ENCODE peak calls at places on chromosomes 16 and 17, in four cellular contexts. I is hepatocyte; K is nephron progenitor cell; X is CD8-positive, alpha-beta T cell. S is an unnamed sample.

GRCh38 chr17:142102-142661 is 4.8 kb downstream of the SCGB1C2 start:
- DNase-seq in I (no peak), K (no peak), X (no peak), S (peak)

GRCh38 chr17:59356543-59357218 is 25.2 kb downstream of the YPEL2 start:
- DNase-seq in I (no peak), K (no peak), X (no peak), S (no peak)

GRCh38 chr17:69654981-69655581 is 240.6 kb downstream of the MAP2K6 start:
- DNase-seq in I (peak), K (no peak), X (no peak), S (no peak)

GRCh38 chr16:48123104-48123788 is 32.5 kb downstream of the ABCC12 start:
- DNase-seq in I (peak), K (no peak), X (no peak), S (peak)

GRCh38 chr17:73902416-73903181 is 258.4 kb upstream of the SDK2 start:
- DNase-seq in I (peak), K (peak), X (no peak), S (no peak)

GRCh38 chr17:82692268-82692667 is 6.2 kb downstream of the RAB40B start:
- DNase-seq in I (no peak), K (no peak), X (no peak), S (no peak)

GRCh38 chr16:24834459-24835335 is 11.1 kb upstream of the SLC5A11 start:
- DNase-seq in I (peak), K (no peak), X (no peak), S (no peak)

GRCh38 chr16:63324306-63324705 is 1288.1 kb upstream of the CDH8 start:
- DNase-seq in I (no peak), K (no peak), X (no peak), S (no peak)

GRCh38 chr17:80931421-80932265 is 60.0 kb upstream of the CHMP6 start:
- DNase-seq in I (peak), K (no peak), X (no peak), S (no peak)

GRCh38 chr16:54430491-54431030 is 144.0 kb upstream of the IRX3 start:
- DNase-seq in I (peak), K (no peak), X (no peak), S (no peak)

GRCh38 chr16:87243383-87243964 is 73.7 kb downstream of the C16orf95 start:
- DNase-seq in I (no peak), K (no peak), X (no peak), S (no peak)

GRCh38 chr17:70110443-70110880 is 35.4 kb downstream of the KCNJ16 start:
- DNase-seq in I (peak), K (no peak), X (no peak), S (no peak)

GRCh38 chr17:5210853-5211252 is 19.2 kb upstream of the ZNF594 start:
- DNase-seq in I (no peak), K (no peak), X (no peak), S (no peak)

GRCh38 chr17:40903129-40903847 is 18.2 kb upstream of the KRT20 start:
- DNase-seq in I (peak), K (no peak), X (no peak), S (no peak)

GRCh38 chr16:23398987-23399805 is 53.8 kb downstream of the COG7 start:
- DNase-seq in I (no peak), K (peak), X (no peak), S (no peak)

GRCh38 chr17:4248504-4249277 is 15.1 kb downstream of the ANKFY1 start:
- DNase-seq in I (no peak), K (no peak), X (no peak), S (no peak)

GRCh38 chr16:23975293-23975692 is 139.5 kb downstream of the PRKCB start:
- DNase-seq in I (no peak), K (no peak), X (no peak), S (no peak)

GRCh38 chr16:68402748-68403040 is 45.6 kb downstream of the SMPD3 start:
- DNase-seq in I (no peak), K (no peak), X (no peak), S (no peak)

GRCh38 chr17:38454528-38454927 is 26.3 kb downstream of the ARHGAP23 start:
- DNase-seq in I (peak), K (no peak), X (no peak), S (no peak)

GRCh38 chr17:9696279-9697044 is 51.1 kb downstream of the USP43 start:
- DNase-seq in I (no peak), K (no peak), X (no peak), S (no peak)

GRCh38 chr16:67415872-67416793 is at the start of gene ZDHHC1:
- DNase-seq in I (peak), K (peak), X (peak), S (no peak)

GRCh38 chr16:89187337-89188063 is 12.8 kb downstream of the SLC22A31 start:
- DNase-seq in I (no peak), K (peak), X (no peak), S (no peak)

GRCh38 chr17:68418876-68419275 is 38.4 kb downstream of the WIPI1 start:
- DNase-seq in I (no peak), K (no peak), X (no peak), S (no peak)

GRCh38 chr17:59680314-59680713 is 26.9 kb downstream of the PTRH2 start:
- DNase-seq in I (no peak), K (no peak), X (no peak), S (no peak)

DNA sequence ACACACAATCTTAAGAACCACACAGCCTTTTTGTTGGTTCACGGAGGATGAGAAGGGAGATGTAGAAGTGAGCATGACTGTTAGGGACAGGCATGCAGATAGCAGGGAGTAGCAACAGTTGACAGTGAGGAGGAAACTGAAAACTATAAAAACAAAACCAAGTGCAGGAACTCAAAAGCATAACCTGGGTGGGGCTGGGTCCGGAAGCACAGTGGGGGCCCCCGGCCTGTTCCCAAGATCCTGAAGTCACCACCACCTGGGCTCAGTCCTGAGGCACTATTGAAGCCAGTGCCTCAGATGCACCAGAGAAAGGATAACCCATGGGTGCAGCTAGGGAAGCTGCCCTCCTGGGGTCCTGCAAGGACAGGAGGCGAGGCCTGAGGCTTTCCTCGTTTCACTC is 27.6 kb upstream of the CBX4 start:
- DNase-seq in I (no peak), K (no peak), X (no peak), S (no peak)
- TF ChIP-seq CTCF in I (no peak), K (no peak), X (no peak), S (no peak)

DNA sequence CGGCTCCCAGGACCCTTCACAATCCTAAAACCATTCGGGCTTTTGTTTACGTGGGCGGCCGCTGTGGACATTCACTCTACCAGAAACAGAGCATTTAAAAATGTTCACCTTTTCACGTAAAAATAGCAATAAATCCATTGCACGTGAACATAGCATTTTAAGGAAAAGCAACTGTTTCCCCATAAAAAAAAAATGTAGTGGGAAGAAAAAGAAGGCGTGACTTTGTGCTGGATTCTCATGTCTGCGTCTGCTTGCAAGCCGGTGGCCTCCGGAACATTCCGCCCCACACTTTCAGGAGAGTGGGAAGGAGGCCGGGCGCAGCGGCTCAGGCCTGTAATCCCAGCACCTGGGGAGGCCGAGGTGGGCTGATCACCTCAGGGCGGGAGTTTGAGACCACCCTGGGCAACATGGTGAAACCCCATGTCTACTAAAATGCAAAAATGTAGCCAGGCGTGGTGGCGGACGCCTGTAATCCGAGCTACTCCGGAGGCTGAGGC is 13.4 kb upstream of the GNG13 start:
- DNase-seq in I (no peak), K (no peak), X (no peak), S (no peak)
- TF ChIP-seq CTCF in I (no peak), K (no peak), X (peak), S (no peak)

GRCh38 chr17:76540381-76541300 is 797 bp downstream of the PRCD start:
- DNase-seq in I (peak), K (peak), X (no peak), S (no peak)
- TF ChIP-seq CTCF in I (no peak), K (peak), X (no peak), S (no peak)

DNA sequence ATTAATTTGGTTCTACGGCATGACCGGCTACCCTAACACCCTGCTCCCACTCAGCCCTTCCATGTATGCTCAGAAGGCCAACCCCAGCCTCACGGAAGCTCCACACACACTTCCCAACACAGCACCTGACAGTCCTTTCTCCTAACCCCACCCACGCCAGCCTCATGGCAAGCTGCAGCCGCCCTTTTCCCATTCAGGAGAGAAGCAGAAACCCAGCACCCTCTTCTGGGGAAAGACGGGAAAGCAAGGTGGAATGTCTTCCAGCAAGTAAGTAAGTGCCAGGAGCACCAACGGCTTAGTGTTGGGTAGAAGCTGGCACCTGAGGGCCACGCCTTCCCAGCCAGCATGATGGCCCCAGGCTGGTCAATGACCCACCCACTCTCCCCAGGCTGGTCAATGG is 32.1 kb downstream of the ABR start:
- DNase-seq in I (peak), K (peak), X (no peak), S (no peak)
- TF ChIP-seq CTCF in I (peak), K (peak), X (no peak), S (no peak)

GRCh38 chr17:61155590-61156181 is 244.0 kb upstream of the TBX2 start:
- DNase-seq in I (no peak), K (no peak), X (no peak), S (no peak)

GRCh38 chr17:61160789-61161440 is 238.7 kb upstream of the TBX2 start:
- DNase-seq in I (no peak), K (no peak), X (no peak), S (no peak)

GRCh38 chr17:61159415-61159814 is 240.2 kb upstream of the TBX2 start:
- DNase-seq in I (no peak), K (no peak), X (no peak), S (no peak)

GRCh38 chr17:61158372-61158771 is 241.3 kb upstream of the TBX2 start:
- DNase-seq in I (no peak), K (no peak), X (no peak), S (no peak)

GRCh38 chr17:61157246-61157887 is 242.3 kb upstream of the TBX2 start:
- DNase-seq in I (peak), K (peak), X (no peak), S (no peak)
- TF ChIP-seq CTCF in I (no peak), K (no peak), X (no peak), S (no peak)

S was measured in GM12864.